ENCODE peak calls at places on chromosomes 6 and 20, in eight cellular contexts. G is suprapubic skin; H is tibial artery; E is lung; Y is left ventricle myocardium inferior; U is neural progenitor cell; J is AG04450; W is CD8-positive, alpha-beta T cell. T is an unnamed sample.

GRCh38 chr6:31736768-31737314 is 511 bp upstream of the CLIC1 start:
- DNase-seq in G (no peak), H (no peak), E (no peak), Y (no peak), U (peak), J (no peak), W (no peak), T (no peak)

GRCh38 chr6:89667872-89668556 is 29.5 kb upstream of the LYRM2 start:
- DNase-seq in G (no peak), H (no peak), E (no peak), Y (no peak), U (no peak), J (no peak), W (no peak), T (no peak)

GRCh38 chr6:82968708-82969107 is 96.9 kb downstream of the UBE3D start:
- DNase-seq in G (no peak), H (no peak), E (no peak), Y (no peak), U (no peak), J (no peak), W (no peak), T (no peak)

GRCh38 chr6:72031471-72031870 is 145.1 kb downstream of the RIMS1 start:
- DNase-seq in G (no peak), H (no peak), E (no peak), Y (no peak), U (no peak), J (no peak), W (no peak), T (no peak)

GRCh38 chr6:133341607-133342158 is 100.5 kb downstream of the EYA4 start:
- DNase-seq in G (no peak), H (no peak), E (peak), Y (no peak), U (no peak), J (peak), W (no peak), T (peak)

GRCh38 chr20:56783826-56784225 is 154.7 kb downstream of the TFAP2C start:
- DNase-seq in G (no peak), H (no peak), E (no peak), Y (no peak), U (no peak), J (no peak), W (no peak), T (no peak)

GRCh38 chr6:170583736-170584180 is 679 bp downstream of the PDCD2 start:
- DNase-seq in G (no peak), H (no peak), E (no peak), Y (no peak), U (no peak), J (no peak), W (no peak), T (no peak)

GRCh38 chr6:90025418-90026089 is 131.3 kb downstream of the GJA10 start:
- DNase-seq in G (no peak), H (no peak), E (no peak), Y (no peak), U (no peak), J (peak), W (no peak), T (peak)

GRCh38 chr6:25756382-25757354 is 2.1 kb downstream of the SLC17A4 start:
- DNase-seq in G (no peak), H (no peak), E (no peak), Y (no peak), U (no peak), J (no peak), W (no peak), T (no peak)

GRCh38 chr20:15654208-15654649 is 919.0 kb downstream of the KIF16B start:
- DNase-seq in G (no peak), H (no peak), E (peak), Y (no peak), U (peak), J (no peak), W (no peak), T (no peak)

GRCh38 chr6:15763827-15764226 is 101.0 kb upstream of the DTNBP1 start:
- DNase-seq in G (no peak), H (no peak), E (peak), Y (no peak), U (peak), J (no peak), W (no peak), T (no peak)

GRCh38 chr6:152976749-152977148 is 6.1 kb downstream of the FBXO5 start:
- DNase-seq in G (no peak), H (no peak), E (no peak), Y (no peak), U (peak), J (no peak), W (no peak), T (no peak)

GRCh38 chr6:153702671-153703070 is 336.4 kb upstream of the OPRM1 start:
- DNase-seq in G (no peak), H (no peak), E (no peak), Y (no peak), U (no peak), J (no peak), W (no peak), T (no peak)

GRCh38 chr6:146361367-146361924 is 182.2 kb upstream of the RAB32 start:
- DNase-seq in G (no peak), H (no peak), E (no peak), Y (peak), U (no peak), J (no peak), W (no peak), T (peak)

GRCh38 chr20:40868568-40869223 is 159.9 kb upstream of the TOP1 start:
- DNase-seq in G (no peak), H (peak), E (no peak), Y (no peak), U (no peak), J (peak), W (no peak), T (peak)

GRCh38 chr6:14818422-14818884 is 427.4 kb upstream of the JARID2 start:
- DNase-seq in G (no peak), H (no peak), E (no peak), Y (peak), U (no peak), J (no peak), W (no peak), T (no peak)

GRCh38 chr20:21393142-21393541 is 4.2 kb downstream of the NKX2-4 start:
- DNase-seq in G (no peak), H (no peak), E (no peak), Y (no peak), U (peak), J (no peak), W (no peak), T (no peak)

GRCh38 chr6:117463762-117464665 is 18.5 kb upstream of the DCBLD1 start:
- DNase-seq in G (no peak), H (no peak), E (no peak), Y (no peak), U (no peak), J (no peak), W (no peak), T (no peak)

GRCh38 chr6:51533962-51534361 is 553.5 kb downstream of the PKHD1 start:
- DNase-seq in G (no peak), H (no peak), E (no peak), Y (no peak), U (no peak), J (no peak), W (no peak), T (no peak)

GRCh38 chr6:7108964-7109836 is 1.4 kb downstream of the RREB1 start:
- DNase-seq in G (peak), H (peak), E (peak), Y (peak), U (peak), J (peak), W (peak), T (peak)

GRCh38 chr6:131387706-131388455 is 185.1 kb upstream of the ARG1 start:
- DNase-seq in G (no peak), H (no peak), E (no peak), Y (no peak), U (no peak), J (no peak), W (no peak), T (no peak)

GRCh38 chr6:150499882-150500312 is 99.8 kb upstream of the PLEKHG1 start:
- DNase-seq in G (no peak), H (no peak), E (no peak), Y (no peak), U (no peak), J (no peak), W (no peak), T (no peak)

GRCh38 chr20:30168025-30168799 is 1089.3 kb upstream of the DEFB115 start:
- DNase-seq in G (peak), H (no peak), E (no peak), Y (no peak), U (no peak), J (no peak), W (no peak), T (no peak)

GRCh38 chr20:23640018-23640872 is 2.5 kb upstream of the CST3 start:
- DNase-seq in G (no peak), H (no peak), E (no peak), Y (no peak), U (no peak), J (no peak), W (no peak), T (no peak)

GRCh38 chr6:94394822-94395221 is 975.5 kb upstream of the EPHA7 start:
- DNase-seq in G (no peak), H (no peak), E (no peak), Y (no peak), U (no peak), J (no peak), W (no peak), T (no peak)

GRCh38 chr6:16949696-16950095 is 152.2 kb upstream of the STMND1 start:
- DNase-seq in G (no peak), H (no peak), E (no peak), Y (no peak), U (no peak), J (no peak), W (no peak), T (peak)

GRCh38 chr20:23009636-23010035 is 25.5 kb upstream of the SSTR4 start:
- DNase-seq in G (no peak), H (no peak), E (no peak), Y (no peak), U (no peak), J (no peak), W (no peak), T (no peak)

GRCh38 chr6:138157986-138158638 is 3.6 kb upstream of the ARFGEF3 start:
- DNase-seq in G (no peak), H (no peak), E (no peak), Y (no peak), U (no peak), J (no peak), W (no peak), T (no peak)

GRCh38 chr6:30724906-30725667 is 4.9 kb downstream of the TUBB start:
- DNase-seq in G (no peak), H (no peak), E (no peak), Y (no peak), U (no peak), J (no peak), W (no peak), T (no peak)

GRCh38 chr6:30721198-30722024 is 1.3 kb downstream of the TUBB start:
- DNase-seq in G (peak), H (peak), E (peak), Y (peak), U (peak), J (peak), W (peak), T (no peak)

GRCh38 chr6:30720738-30721197 is 616 bp downstream of the TUBB start:
- DNase-seq in G (peak), H (peak), E (peak), Y (peak), U (peak), J (no peak), W (peak), T (no peak)

GRCh38 chr6:30719791-30720737 is at the start of gene TUBB:
- DNase-seq in G (peak), H (peak), E (peak), Y (peak), U (peak), J (peak), W (peak), T (peak)

DNA sequence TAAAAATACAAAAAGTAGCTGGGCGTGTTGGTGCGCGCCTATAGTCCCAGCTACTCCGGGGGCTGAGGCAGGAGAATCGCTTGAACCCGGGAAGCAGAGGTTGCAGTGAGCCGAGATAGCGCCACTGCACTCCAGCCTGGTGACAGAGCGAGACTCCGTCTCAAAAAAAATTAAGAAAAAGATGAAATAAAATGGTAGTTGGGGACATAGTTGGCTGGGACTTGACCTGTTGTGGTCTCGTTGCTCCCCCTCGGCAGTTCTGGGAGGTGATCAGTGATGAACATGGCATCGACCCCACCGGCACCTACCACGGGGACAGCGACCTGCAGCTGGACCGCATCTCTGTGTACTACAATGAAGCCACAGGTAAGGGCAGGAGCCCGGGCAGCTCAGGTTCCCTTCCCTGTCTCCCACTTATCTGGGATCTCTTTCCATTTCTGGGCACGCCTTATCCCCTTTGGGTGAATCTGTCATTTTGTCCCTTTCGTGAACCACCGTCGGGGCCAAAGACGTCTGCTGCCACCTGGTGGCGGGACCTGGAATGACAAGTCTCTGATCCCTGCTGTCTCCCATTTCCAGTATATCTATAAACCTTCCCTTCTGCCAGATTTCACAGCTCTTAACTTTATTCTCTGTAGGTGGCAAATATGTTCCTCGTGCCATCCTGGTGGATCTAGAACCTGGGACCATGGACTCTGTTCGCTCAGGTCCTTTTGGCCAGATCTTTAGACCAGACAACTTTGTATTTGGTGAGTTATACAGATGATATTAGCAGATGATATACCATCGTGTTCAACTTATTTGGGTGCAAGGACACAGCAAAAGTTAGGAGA is 2.3 kb downstream of the TUBB start:
- DNase-seq in G (peak), H (peak), E (peak), Y (peak), U (peak), J (no peak), W (peak), T (no peak)
- H3K4me3 ChIP-seq in G (peak), H (peak), E (peak), Y (peak), U (peak), J (peak), W (peak), T (peak)

DNA sequence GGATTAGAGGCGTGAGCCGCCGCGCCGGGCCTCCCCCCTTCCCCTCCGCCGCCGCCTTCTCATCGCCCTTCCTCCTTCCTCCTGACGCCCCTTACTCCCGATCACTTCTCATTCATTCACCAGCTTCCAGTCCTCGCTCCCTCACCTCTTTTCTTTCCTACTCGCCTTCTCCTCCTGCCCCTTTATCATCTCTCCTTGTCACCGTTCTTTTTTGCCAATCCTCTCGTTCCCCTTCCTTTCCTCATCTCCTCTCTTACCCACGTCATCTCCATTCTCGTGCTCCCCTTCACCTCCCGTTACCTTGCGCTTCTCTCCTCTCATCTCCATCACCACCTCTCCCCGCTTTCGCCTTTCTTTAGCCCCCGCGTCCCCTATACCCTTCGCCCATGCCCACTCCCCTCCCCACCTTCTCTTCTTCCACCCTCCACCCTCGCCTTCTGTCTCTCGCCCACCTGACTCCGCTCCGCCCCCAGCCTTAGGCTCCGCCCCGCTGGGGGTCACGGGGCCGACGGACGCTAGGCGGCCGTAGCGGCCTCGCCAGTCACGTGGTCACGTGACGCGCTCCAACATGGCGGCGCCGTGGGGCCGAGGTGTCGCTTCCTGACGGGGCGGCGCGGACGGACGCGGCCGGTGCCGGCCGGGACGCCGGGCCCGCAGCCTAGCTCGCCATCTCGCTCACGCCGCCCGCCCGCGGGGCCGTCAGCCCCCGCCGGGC is at the start of gene ARFGEF2:
- DNase-seq in G (peak), H (peak), E (peak), Y (peak), U (peak), J (peak), W (peak), T (no peak)
- TF ChIP-seq CTCF in G (no peak), H (no peak), E (no peak), Y (peak), U (peak), J (no peak), W (no peak), T (no peak)

DNA sequence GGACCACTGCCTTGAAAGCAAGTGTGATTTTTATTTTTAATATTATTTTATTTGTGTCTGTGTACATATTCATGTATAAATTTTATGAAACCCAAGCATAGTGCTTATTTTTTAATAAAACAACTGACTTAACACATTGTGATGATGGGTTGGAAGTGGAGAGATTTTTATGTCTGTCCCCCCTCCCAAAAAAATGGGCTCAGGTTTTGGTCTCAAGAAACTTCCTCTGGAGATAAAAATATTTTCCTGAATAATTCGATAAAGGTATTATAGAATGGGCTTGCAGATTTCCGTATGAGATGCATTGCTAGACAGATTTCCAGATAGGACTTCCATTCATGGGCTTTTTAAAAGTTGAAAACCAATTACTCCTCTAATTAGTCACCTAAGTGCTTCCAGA is 2.7 kb downstream of the FOXQ1 start:
- DNase-seq in G (no peak), H (no peak), E (no peak), Y (no peak), U (no peak), J (no peak), W (no peak), T (no peak)
- H3K4me3 ChIP-seq in G (peak), H (no peak), E (no peak), Y (no peak), U (no peak), J (no peak), W (no peak), T (no peak)

DNA sequence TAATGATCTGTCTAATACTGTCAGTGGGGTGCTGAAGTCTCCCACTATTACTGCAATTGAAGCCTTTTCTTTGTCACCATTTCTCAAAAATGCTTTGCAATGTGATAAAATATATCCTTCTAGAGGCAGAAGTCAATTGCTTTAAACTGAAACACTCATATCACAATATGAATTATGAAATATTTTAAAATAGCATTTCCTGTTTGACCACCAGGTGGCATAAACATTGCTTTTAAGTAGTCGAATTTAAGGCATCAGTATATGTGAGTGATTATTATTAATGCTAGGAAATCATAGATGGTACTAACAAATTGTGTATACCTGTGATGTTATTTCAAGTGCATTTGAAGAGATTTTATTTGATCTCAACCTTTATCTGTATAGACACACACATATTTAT is 87.5 kb downstream of the MEI4 start:
- DNase-seq in G (no peak), H (no peak), E (no peak), Y (no peak), U (no peak), J (no peak), W (no peak), T (no peak)
- TF ChIP-seq CTCF in G (no peak), H (peak), E (no peak), Y (peak), U (peak), J (peak), W (no peak), T (peak)

GRCh38 chr6:33857301-33858052 is 53.7 kb upstream of the MLN start:
- DNase-seq in G (no peak), H (no peak), E (no peak), Y (no peak), U (no peak), J (no peak), W (no peak), T (no peak)

GRCh38 chr6:33860006-33860405 is 56.2 kb upstream of the MLN start:
- DNase-seq in G (no peak), H (no peak), E (no peak), Y (no peak), U (no peak), J (no peak), W (no peak), T (no peak)

GRCh38 chr6:33856655-33857054 is 52.9 kb upstream of the MLN start:
- DNase-seq in G (no peak), H (no peak), E (no peak), Y (no peak), U (no peak), J (no peak), W (peak), T (no peak)

GRCh38 chr6:33858804-33859203 is 55.0 kb upstream of the MLN start:
- DNase-seq in G (no peak), H (no peak), E (no peak), Y (no peak), U (no peak), J (no peak), W (no peak), T (no peak)

DNA sequence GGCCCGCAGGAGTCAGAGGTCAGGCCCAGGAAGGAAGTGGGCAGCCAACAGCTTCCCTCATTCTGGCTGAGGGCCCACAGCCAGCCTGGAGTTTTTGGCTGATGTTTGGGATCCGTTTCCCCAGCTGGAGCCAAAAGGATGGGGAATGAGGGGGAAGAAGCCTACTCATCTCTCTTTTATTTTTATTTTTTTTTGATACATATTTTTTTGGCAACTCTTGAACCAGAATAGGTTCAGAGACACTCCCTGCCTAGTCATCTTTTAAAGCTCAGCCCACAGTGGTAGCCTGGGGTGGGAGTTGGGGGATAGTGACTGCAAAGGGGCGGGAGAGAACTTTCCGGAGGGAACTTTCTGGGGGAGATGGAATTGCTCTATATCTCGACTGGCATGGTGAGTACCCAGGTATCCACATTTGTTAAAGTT is 54.3 kb upstream of the MLN start:
- DNase-seq in G (no peak), H (no peak), E (no peak), Y (no peak), U (no peak), J (no peak), W (no peak), T (no peak)
- H3K4me3 ChIP-seq in G (no peak), H (no peak), E (no peak), Y (no peak), U (no peak), J (no peak), W (no peak), T (no peak)

T was measured in AG09309.